ENCODE peak calls at places on chromosome 11, in nine cellular contexts. Z, S, I, F, R, H, D, A and N are unnamed samples.
A peak's percentile ranks its signal among the peaks of the same experiment; 100 is the strongest.

GRCh38 chr11:85052636-85053035 is 574.5 kb downstream of the DLG2 start:
- DNase-seq in Z (no peak), S (no peak), I (no peak), F (no peak), R (peak; percentile 7), H (no peak), D (no peak), A (no peak), N (no peak)

GRCh38 chr11:46759196-46759595 is 40.2 kb downstream of the F2 start:
- DNase-seq in Z (no peak), S (no peak), I (no peak), F (no peak), R (no peak), H (no peak), D (no peak), A (no peak), N (no peak)

GRCh38 chr11:8709002-8709672 is 26.5 kb downstream of the RPL27A start:
- DNase-seq in Z (peak; percentile 94), S (no peak), I (no peak), F (no peak), R (peak; percentile 95), H (no peak), D (no peak), A (peak; percentile 21), N (no peak)

GRCh38 chr11:31441296-31441695 is 68.1 kb downstream of the IMMP1L start:
- DNase-seq in Z (no peak), S (no peak), I (no peak), F (no peak), R (no peak), H (no peak), D (no peak), A (no peak), N (no peak)

GRCh38 chr11:32081129-32081641 is 9.7 kb upstream of the RCN1 start:
- DNase-seq in Z (no peak), S (no peak), I (no peak), F (no peak), R (peak; percentile 64), H (no peak), D (no peak), A (no peak), N (no peak)

GRCh38 chr11:64765291-64765803 is 5.6 kb upstream of the PYGM start:
- DNase-seq in Z (no peak), S (no peak), I (no peak), F (no peak), R (no peak), H (no peak), D (no peak), A (no peak), N (no peak)

GRCh38 chr11:77249427-77249826 is 52.1 kb downstream of the GDPD4 start:
- DNase-seq in Z (no peak), S (no peak), I (no peak), F (no peak), R (peak; percentile 48), H (no peak), D (no peak), A (no peak), N (no peak)

GRCh38 chr11:66488957-66489356 is 8.7 kb downstream of the DPP3 start:
- DNase-seq in Z (no peak), S (no peak), I (no peak), F (no peak), R (no peak), H (no peak), D (no peak), A (no peak), N (no peak)